ENCODE peak calls at places on chromosomes 7 and 10, in nine cellular contexts. Y is heart left ventricle; V is astrocyte; B is CD4-positive, alpha-beta T cell; E is tibial artery; P is cardiac fibroblast; D is uterus; U is fibroblast of lung; C is foreskin fibroblast. T is an unnamed sample.

GRCh38 chr7:156942708-156943090 is 6.8 kb upstream of the NOM1 start:
- DNase-seq in E (no peak), C (no peak), D (no peak), U (no peak), V (no peak), B (no peak), P (no peak), Y (no peak), T (no peak)

GRCh38 chr10:28054211-28054888 is 55.5 kb upstream of the ODAD2 start:
- DNase-seq in Y (no peak), V (peak), E (peak), D (no peak), P (peak), B (no peak), C (peak), U (peak), T (peak)

GRCh38 chr10:89789188-89789587 is 87.8 kb downstream of the KIF20B start:
- DNase-seq in E (no peak), B (no peak), U (no peak), Y (no peak), V (no peak), D (no peak), P (no peak), C (no peak), T (no peak)

GRCh38 chr10:78859769-78860168 is 209.0 kb upstream of the ZMIZ1 start:
- DNase-seq in V (no peak), U (no peak), D (no peak), E (no peak), P (no peak), Y (no peak), C (no peak), B (no peak), T (no peak)

GRCh38 chr10:60031664-60032063 is 125.3 kb upstream of the CCDC6 start:
- DNase-seq in E (no peak), Y (no peak), B (no peak), C (peak), P (no peak), U (no peak), V (no peak), D (no peak), T (no peak)

GRCh38 chr10:109821672-109822071 is 101.6 kb downstream of the XPNPEP1 start:
- DNase-seq in E (no peak), Y (no peak), U (no peak), B (no peak), V (no peak), C (no peak), P (no peak), D (no peak), T (no peak)

GRCh38 chr7:2420216-2420933 is 17.0 kb downstream of the CHST12 start:
- DNase-seq in E (no peak), Y (no peak), U (no peak), C (no peak), B (no peak), V (no peak), P (no peak), D (no peak), T (no peak)

GRCh38 chr10:67788028-67788886 is 49.7 kb downstream of the DNAJC12 start:
- DNase-seq in Y (peak), P (peak), D (no peak), C (no peak), E (no peak), B (peak), U (peak), V (no peak), T (no peak)

GRCh38 chr7:120645976-120646375 is 212.0 kb downstream of the TSPAN12 start:
- DNase-seq in V (no peak), Y (no peak), B (no peak), U (no peak), C (no peak), P (no peak), D (no peak), E (no peak), T (no peak)

GRCh38 chr7:51060536-51060935 is 256.1 kb downstream of the COBL start:
- DNase-seq in D (no peak), B (no peak), E (no peak), C (no peak), V (no peak), U (no peak), P (no peak), Y (no peak), T (no peak)
- TF ChIP-seq CTCF in D (no peak), B (no peak), E (no peak), C (no peak), V (no peak), U (no peak), P (no peak), Y (no peak), T (no peak)

GRCh38 chr10:29557665-29558064 is 77.1 kb downstream of the SVIL start:
- DNase-seq in P (no peak), D (no peak), U (no peak), Y (no peak), V (no peak), E (no peak), B (no peak), C (no peak), T (no peak)

GRCh38 chr10:29553732-29554260 is 81.0 kb downstream of the SVIL start:
- DNase-seq in E (no peak), V (no peak), U (no peak), P (no peak), C (no peak), Y (no peak), D (no peak), B (no peak), T (no peak)

GRCh38 chr10:29555746-29556481 is 78.9 kb downstream of the SVIL start:
- DNase-seq in D (no peak), Y (no peak), U (peak), E (no peak), V (peak), C (peak), B (no peak), P (peak), T (no peak)

GRCh38 chr10:29555091-29555745 is 79.6 kb downstream of the SVIL start:
- DNase-seq in E (no peak), U (peak), P (peak), C (no peak), Y (no peak), V (peak), B (no peak), D (no peak), T (no peak)

DNA sequence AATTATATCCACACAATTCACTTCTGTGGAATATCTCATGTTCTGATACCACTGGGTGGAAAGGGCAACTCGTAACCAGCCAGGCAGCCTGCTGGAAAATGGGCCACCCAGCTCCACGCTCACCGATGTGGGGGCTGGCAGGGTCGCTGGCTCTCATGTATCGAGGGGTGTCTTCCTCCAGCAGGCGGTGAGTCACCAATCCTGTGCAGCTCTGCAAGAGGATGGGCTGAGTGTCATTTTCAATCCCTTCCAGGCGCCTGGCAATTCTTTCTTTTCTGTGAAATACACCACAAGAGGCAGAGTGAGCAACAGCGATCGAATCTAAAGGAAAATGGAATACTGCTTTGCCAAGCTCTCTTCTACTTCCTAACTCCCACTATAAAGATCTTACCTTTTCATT is 80.1 kb downstream of the SVIL start:
- DNase-seq in V (peak), B (no peak), P (no peak), U (peak), E (no peak), D (no peak), Y (no peak), C (peak), T (no peak)
- TF ChIP-seq CTCF in V (peak), B (no peak), P (no peak), U (peak), E (no peak), D (no peak), Y (no peak), C (no peak), T (peak)

DNA sequence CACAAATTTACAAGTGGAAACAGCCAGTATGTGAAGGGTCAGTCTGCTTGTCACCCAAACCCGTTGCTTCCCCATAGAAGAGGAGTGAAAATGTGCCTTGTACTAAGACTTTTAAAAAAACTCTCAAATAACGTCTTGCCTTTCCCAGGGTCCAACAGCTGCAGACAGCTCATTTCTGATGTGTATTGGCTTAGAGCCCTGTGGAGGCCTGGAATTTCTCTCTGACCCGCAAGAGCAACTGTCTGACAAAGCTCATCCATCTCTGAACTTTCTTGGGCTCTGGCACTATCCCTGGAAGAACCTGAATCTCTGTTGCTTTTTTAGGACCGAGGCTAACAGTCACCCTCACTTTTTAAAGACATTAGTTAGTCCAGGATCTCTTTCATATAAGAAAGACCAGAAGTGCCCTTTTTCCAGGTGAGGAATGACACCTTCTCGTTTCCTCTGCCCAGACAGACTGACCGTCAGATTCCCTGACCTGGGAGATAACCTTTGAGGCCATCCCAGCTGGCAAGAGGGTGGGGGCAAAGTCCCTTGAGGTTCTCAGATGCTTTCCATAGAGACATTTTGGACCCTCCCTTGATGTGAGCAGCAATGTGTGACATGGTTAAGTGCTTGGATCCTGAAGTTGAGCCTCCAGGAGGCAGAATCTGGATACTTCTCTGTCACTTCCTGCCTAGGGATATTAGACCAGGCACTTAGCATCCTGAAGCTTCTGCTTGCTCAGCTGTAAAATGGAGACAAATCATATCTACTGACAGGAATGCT is 4.4 kb upstream of the NODAL start:
- DNase-seq in Y (no peak), D (no peak), U (peak), P (peak), B (no peak), C (peak), V (peak), E (no peak), T (peak)
- TF ChIP-seq CTCF in Y (no peak), D (no peak), U (no peak), P (no peak), B (no peak), C (no peak), V (no peak), E (no peak), T (no peak)

GRCh38 chr7:28296571-28297483 is 115.5 kb upstream of the CREB5 start:
- DNase-seq in E (no peak), B (peak), Y (no peak), P (peak), C (no peak), V (no peak), U (peak), D (no peak), T (no peak)
- TF ChIP-seq CTCF in E (no peak), B (peak), Y (peak), P (peak), C (peak), V (peak), U (peak), D (no peak), T (peak)

T was measured in AG04450.